ENCODE peak calls at places on chromosomes 6 and 20, in ten cellular contexts. I is foreskin keratinocyte, X is transverse colon, U is nephron progenitor cell, B is GM23338, D is pancreas, Z is SK-N-SH, P is adrenal gland, S is NB4, Y is CD14-positive monocyte. A is an unnamed sample.

GRCh38 chr6:15326072-15326614 is 80.3 kb downstream of the JARID2 start:
- DNase-seq in I (no peak), X (no peak), U (no peak), B (no peak), D (no peak), Z (no peak), P (no peak), S (no peak), Y (no peak), A (no peak)

GRCh38 chr6:13101985-13102384 is 226.4 kb downstream of the TBC1D7 start:
- DNase-seq in I (no peak), X (no peak), U (no peak), B (no peak), D (no peak), Z (no peak), P (no peak), S (no peak), Y (no peak), A (no peak)

GRCh38 chr6:80106418-80107235 is at the start of gene BCKDHB:
- DNase-seq in I (peak), X (peak), U (peak), B (peak), D (peak), Z (peak), P (peak), S (peak), Y (peak), A (peak)

GRCh38 chr6:146915671-146916127 is 288.5 kb upstream of the STXBP5 start:
- DNase-seq in I (peak), X (no peak), U (no peak), B (no peak), D (no peak), Z (no peak), P (no peak), S (peak), Y (peak), A (no peak)

GRCh38 chr6:147906361-147906760 is 397.9 kb downstream of the SAMD5 start:
- DNase-seq in I (no peak), X (no peak), U (no peak), B (no peak), D (no peak), Z (no peak), P (no peak), S (no peak), Y (no peak), A (no peak)

GRCh38 chr6:82348130-82348529 is 15.5 kb upstream of the TPBG start:
- DNase-seq in I (no peak), X (no peak), U (no peak), B (peak), D (no peak), Z (no peak), P (no peak), S (no peak), Y (no peak), A (no peak)

GRCh38 chr20:21166801-21167200 is 40.9 kb downstream of the KIZ start:
- DNase-seq in I (no peak), X (no peak), U (no peak), B (no peak), D (no peak), Z (no peak), P (no peak), S (peak), Y (no peak), A (no peak)

GRCh38 chr6:45718901-45719300 is 296.8 kb downstream of the CLIC5 start:
- DNase-seq in I (no peak), X (no peak), U (no peak), B (no peak), D (no peak), Z (no peak), P (no peak), S (no peak), Y (no peak), A (no peak)

GRCh38 chr6:16486661-16487060 is 248.3 kb downstream of the GMPR start:
- DNase-seq in I (no peak), X (no peak), U (no peak), B (no peak), D (no peak), Z (no peak), P (no peak), S (no peak), Y (no peak), A (no peak)

GRCh38 chr20:52532674-52533073 is 341.1 kb upstream of the ZFP64 start:
- DNase-seq in I (no peak), X (no peak), U (no peak), B (no peak), D (no peak), Z (no peak), P (no peak), S (no peak), Y (no peak), A (no peak)

GRCh38 chr6:40627316-40627715 is 40.2 kb upstream of the LRFN2 start:
- DNase-seq in I (peak), X (no peak), U (no peak), B (no peak), D (no peak), Z (no peak), P (no peak), S (no peak), Y (no peak), A (no peak)

GRCh38 chr6:17394192-17394611 is 807 bp downstream of the CAP2 start:
- DNase-seq in I (peak), X (peak), U (peak), B (peak), D (peak), Z (no peak), P (peak), S (peak), Y (no peak), A (peak)

GRCh38 chr20:39800548-39800947 is 838.4 kb downstream of the DHX35 start:
- DNase-seq in I (no peak), X (no peak), U (no peak), B (no peak), D (no peak), Z (no peak), P (peak), S (peak), Y (no peak), A (no peak)

GRCh38 chr20:63653041-63653973 is at the start of gene STMN3:
- DNase-seq in I (no peak), X (peak), U (peak), B (peak), D (peak), Z (peak), P (peak), S (peak), Y (peak), A (peak)

GRCh38 chr6:50822078-50822476 is 3.4 kb downstream of the TFAP2B start:
- DNase-seq in I (peak), X (no peak), U (no peak), B (no peak), D (no peak), Z (no peak), P (no peak), S (no peak), Y (no peak), A (no peak)

GRCh38 chr6:101444717-101445116 is 51.2 kb downstream of the GRIK2 start:
- DNase-seq in I (no peak), X (no peak), U (no peak), B (no peak), D (no peak), Z (peak), P (no peak), S (no peak), Y (no peak), A (no peak)

GRCh38 chr6:43986177-43986825 is 141.0 kb downstream of the MRPL14 start:
- DNase-seq in I (no peak), X (no peak), U (no peak), B (no peak), D (no peak), Z (no peak), P (no peak), S (no peak), Y (no peak), A (no peak)

GRCh38 chr6:13378669-13379590 is 50.6 kb upstream of the TBC1D7 start:
- DNase-seq in I (no peak), X (peak), U (no peak), B (peak), D (no peak), Z (no peak), P (no peak), S (no peak), Y (no peak), A (no peak)

GRCh38 chr20:25277051-25277801 is 29.3 kb downstream of the PYGB start:
- DNase-seq in I (no peak), X (peak), U (no peak), B (no peak), D (peak), Z (no peak), P (peak), S (no peak), Y (peak), A (no peak)

GRCh38 chr20:49337357-49337756 is 59.5 kb upstream of the ZNFX1 start:
- DNase-seq in I (no peak), X (no peak), U (no peak), B (no peak), D (no peak), Z (no peak), P (no peak), S (no peak), Y (no peak), A (no peak)

GRCh38 chr6:147003186-147003585 is 201.0 kb upstream of the STXBP5 start:
- DNase-seq in I (no peak), X (no peak), U (no peak), B (no peak), D (no peak), Z (no peak), P (no peak), S (no peak), Y (no peak), A (no peak)

GRCh38 chr6:89298680-89299450 is 16.2 kb downstream of the GABRR2 start:
- DNase-seq in I (no peak), X (no peak), U (no peak), B (no peak), D (no peak), Z (no peak), P (no peak), S (peak), Y (no peak), A (no peak)

GRCh38 chr20:63330940-63331339 is 30.2 kb downstream of the CHRNA4 start:
- DNase-seq in I (no peak), X (no peak), U (no peak), B (peak), D (no peak), Z (no peak), P (no peak), S (no peak), Y (no peak), A (no peak)

GRCh38 chr6:31441368-31442267 is 38.2 kb downstream of the MICA start:
- DNase-seq in I (no peak), X (peak), U (peak), B (peak), D (peak), Z (peak), P (peak), S (peak), Y (peak), A (peak)

GRCh38 chr6:47290124-47290834 is 19.4 kb downstream of the TNFRSF21 start:
- DNase-seq in I (no peak), X (no peak), U (no peak), B (no peak), D (no peak), Z (no peak), P (no peak), S (no peak), Y (no peak), A (no peak)
- TF ChIP-seq CTCF in I (no peak), X (no peak), U (no peak), B (no peak), D (no peak), Z (no peak), P (no peak), S (no peak), Y (no peak), A (no peak)

DNA sequence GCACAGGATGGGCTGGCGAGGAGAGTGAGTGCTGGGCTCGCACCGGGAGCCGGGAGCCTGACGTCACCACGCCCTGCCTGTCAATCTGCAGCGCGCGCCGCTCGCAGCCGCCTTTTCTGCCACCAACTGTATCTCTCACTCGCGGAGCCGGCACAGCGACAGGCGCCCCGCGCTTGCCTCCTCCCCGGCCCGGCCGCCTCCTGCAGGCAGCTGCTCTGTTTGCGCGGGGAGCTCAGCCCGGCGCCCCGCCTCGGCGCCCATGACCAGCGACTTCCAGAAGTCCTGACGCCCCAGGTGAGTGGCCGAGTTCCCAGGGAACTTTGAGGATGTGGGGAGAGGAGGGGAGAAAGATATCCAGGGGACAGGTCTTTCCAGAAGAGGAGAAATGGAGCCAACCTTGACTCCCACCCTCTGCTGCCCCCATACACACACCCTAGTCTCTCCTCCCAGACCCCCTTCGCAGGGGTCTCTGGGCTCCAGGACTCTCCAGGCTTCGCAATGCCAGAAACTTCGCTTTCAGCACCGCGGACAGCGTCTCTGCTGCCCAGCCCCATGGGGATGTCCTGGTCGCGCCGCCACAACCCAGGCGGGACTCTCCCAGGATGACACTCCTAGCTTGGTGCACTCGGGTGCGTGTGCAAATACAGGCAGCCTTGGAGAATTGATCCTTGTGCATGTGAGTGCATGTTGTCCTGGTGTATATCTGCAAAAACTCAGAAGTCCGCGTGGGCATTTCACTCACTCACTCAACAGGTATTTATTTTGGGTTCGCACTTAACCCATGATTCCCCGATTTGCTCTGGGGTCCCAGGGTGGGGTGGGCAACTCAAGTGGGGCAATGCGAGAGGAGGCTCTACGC is at the start of gene GPR6:
- DNase-seq in I (peak), X (peak), U (peak), B (peak), D (peak), Z (peak), P (peak), S (peak), Y (no peak), A (peak)
- TF ChIP-seq CTCF in I (no peak), X (no peak), U (no peak), B (no peak), D (no peak), Z (no peak), P (no peak), S (no peak), Y (no peak), A (no peak)

GRCh38 chr6:111423055-111423633 is 59.9 kb downstream of the REV3L start:
- DNase-seq in I (no peak), X (no peak), U (no peak), B (no peak), D (no peak), Z (no peak), P (no peak), S (peak), Y (no peak), A (no peak)

GRCh38 chr6:111428803-111429202 is 54.2 kb downstream of the REV3L start:
- DNase-seq in I (no peak), X (no peak), U (no peak), B (no peak), D (no peak), Z (no peak), P (no peak), S (peak), Y (no peak), A (no peak)

GRCh38 chr6:111418971-111419693 is 63.9 kb downstream of the REV3L start:
- DNase-seq in I (no peak), X (no peak), U (no peak), B (no peak), D (no peak), Z (no peak), P (no peak), S (no peak), Y (no peak), A (no peak)

GRCh38 chr6:111427341-111428116 is 55.5 kb downstream of the REV3L start:
- DNase-seq in I (peak), X (no peak), U (no peak), B (no peak), D (no peak), Z (no peak), P (peak), S (peak), Y (peak), A (no peak)

GRCh38 chr6:111423960-111424846 is 58.8 kb downstream of the REV3L start:
- DNase-seq in I (no peak), X (peak), U (no peak), B (no peak), D (no peak), Z (peak), P (no peak), S (no peak), Y (no peak), A (no peak)
- TF ChIP-seq CTCF in I (no peak), X (no peak), U (no peak), B (no peak), D (no peak), Z (no peak), P (no peak), S (no peak), Y (no peak), A (no peak)

DNA sequence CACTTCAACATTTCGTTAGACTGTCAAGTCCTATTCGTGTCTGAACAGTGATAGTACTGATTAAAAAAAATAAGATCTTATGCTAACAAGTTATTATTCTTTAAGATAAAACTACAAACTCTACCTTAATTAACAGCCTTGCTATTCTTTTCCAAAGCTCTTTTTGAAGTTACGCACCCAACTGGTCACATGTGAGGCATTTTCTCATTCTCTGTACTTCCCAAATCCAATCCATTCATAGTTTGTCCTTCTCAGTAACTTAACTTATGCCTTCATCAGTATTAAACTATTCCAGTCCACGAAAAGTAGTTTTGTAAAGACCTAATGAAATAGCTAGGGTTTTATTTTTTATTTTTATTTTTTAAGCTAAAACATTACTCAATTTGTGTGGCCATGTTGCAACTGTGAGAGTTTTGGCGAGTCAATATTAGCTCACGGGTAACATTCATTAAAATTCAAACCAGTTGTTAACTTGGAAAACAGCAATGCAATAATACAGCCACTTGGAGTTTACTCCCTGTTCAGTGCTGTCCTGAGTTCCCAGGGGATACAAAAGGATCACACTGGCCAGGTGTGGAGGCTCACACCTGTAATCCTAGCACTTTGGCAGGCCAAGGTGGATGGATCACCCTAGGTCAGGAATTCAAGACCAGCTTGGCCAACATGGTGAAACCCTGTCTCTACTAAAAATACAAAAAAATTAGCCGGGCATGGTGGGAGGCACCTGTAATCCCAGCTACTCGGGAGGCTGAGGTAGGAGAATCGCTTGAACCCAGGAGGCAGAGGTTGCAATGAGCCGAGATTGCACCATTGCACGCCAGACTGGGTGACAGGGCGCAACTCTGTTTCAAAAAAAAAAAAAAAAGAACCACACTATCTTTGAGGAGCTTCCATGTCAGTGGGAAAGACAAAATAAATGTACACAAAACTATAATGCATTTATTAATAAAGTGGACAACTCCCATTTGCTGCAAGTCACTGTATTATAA is 27.9 kb upstream of the EEF1A1 start:
- DNase-seq in I (no peak), X (no peak), U (no peak), B (no peak), D (no peak), Z (no peak), P (no peak), S (no peak), Y (no peak), A (no peak)
- TF ChIP-seq CTCF in I (peak), X (no peak), U (no peak), B (peak), D (no peak), Z (no peak), P (no peak), S (no peak), Y (peak), A (no peak)

GRCh38 chr20:36145877-36146707 is 8.4 kb upstream of the EPB41L1 start:
- DNase-seq in I (no peak), X (no peak), U (no peak), B (no peak), D (no peak), Z (no peak), P (peak), S (no peak), Y (no peak), A (no peak)

GRCh38 chr20:36144336-36144735 is 10.2 kb upstream of the EPB41L1 start:
- DNase-seq in I (no peak), X (no peak), U (no peak), B (no peak), D (no peak), Z (no peak), P (no peak), S (no peak), Y (no peak), A (no peak)

GRCh38 chr20:36135821-36136220 is 18.7 kb upstream of the EPB41L1 start:
- DNase-seq in I (no peak), X (no peak), U (no peak), B (no peak), D (no peak), Z (no peak), P (no peak), S (no peak), Y (no peak), A (no peak)

GRCh38 chr20:36141310-36141709 is 13.2 kb upstream of the EPB41L1 start:
- DNase-seq in I (no peak), X (no peak), U (no peak), B (no peak), D (no peak), Z (no peak), P (no peak), S (no peak), Y (no peak), A (no peak)
- TF ChIP-seq CTCF in I (no peak), X (no peak), U (no peak), B (peak), D (no peak), Z (peak), P (no peak), S (peak), Y (no peak), A (no peak)

GRCh38 chr6:56891754-56892153 is 63.2 kb upstream of the BEND6 start:
- DNase-seq in I (no peak), X (no peak), U (no peak), B (peak), D (no peak), Z (no peak), P (no peak), S (peak), Y (no peak), A (no peak)
- TF ChIP-seq CTCF in I (peak), X (no peak), U (no peak), B (peak), D (no peak), Z (peak), P (no peak), S (no peak), Y (no peak), A (no peak)